ENCODE peak calls at places on chromosomes 16 and 17, in ten cellular contexts. One of them, this sample, is unnamed. For H3K9me3, the result is how much of the 10 kb centered on the place peaks cover.

GRCh38 chr17:78890111-78890897 is 12.7 kb downstream of the CEP295NL start:
- DNase-seq in left lung: peak
- DNase-seq in tibial nerve: peak
- DNase-seq in CD4-positive, alpha-beta T cell: peak
- DNase-seq in Panc1: no peak
- DNase-seq in breast epithelium: no peak
- DNase-seq in IMR-90: no peak
- DNase-seq in ovary: no peak
- DNase-seq in H9: no peak
- DNase-seq in right atrium auricular region: peak
- DNase-seq in this sample: peak

GRCh38 chr16:54506691-54507090 is 220.1 kb upstream of the IRX3 start:
- DNase-seq in left lung: no peak
- DNase-seq in tibial nerve: no peak
- DNase-seq in CD4-positive, alpha-beta T cell: no peak
- DNase-seq in Panc1: no peak
- DNase-seq in breast epithelium: no peak
- DNase-seq in IMR-90: no peak
- DNase-seq in ovary: no peak
- DNase-seq in H9: no peak
- DNase-seq in right atrium auricular region: no peak
- DNase-seq in this sample: no peak

GRCh38 chr16:51763072-51763658 is 612.1 kb upstream of the SALL1 start:
- DNase-seq in left lung: no peak
- DNase-seq in tibial nerve: no peak
- DNase-seq in CD4-positive, alpha-beta T cell: no peak
- DNase-seq in Panc1: no peak
- DNase-seq in breast epithelium: no peak
- DNase-seq in IMR-90: no peak
- DNase-seq in ovary: no peak
- DNase-seq in H9: peak
- DNase-seq in right atrium auricular region: no peak
- DNase-seq in this sample: no peak

GRCh38 chr17:7019406-7019805 is 3.4 kb upstream of the BCL6B start:
- DNase-seq in left lung: no peak
- DNase-seq in tibial nerve: no peak
- DNase-seq in CD4-positive, alpha-beta T cell: no peak
- DNase-seq in Panc1: no peak
- DNase-seq in breast epithelium: no peak
- DNase-seq in IMR-90: no peak
- DNase-seq in ovary: peak
- DNase-seq in H9: no peak
- DNase-seq in right atrium auricular region: no peak
- DNase-seq in this sample: no peak

GRCh38 chr17:60134396-60135159 is 15.2 kb upstream of the CA4 start:
- DNase-seq in left lung: no peak
- DNase-seq in tibial nerve: no peak
- DNase-seq in CD4-positive, alpha-beta T cell: no peak
- DNase-seq in Panc1: no peak
- DNase-seq in breast epithelium: peak
- DNase-seq in IMR-90: peak
- DNase-seq in ovary: peak
- DNase-seq in H9: no peak
- DNase-seq in right atrium auricular region: no peak
- DNase-seq in this sample: no peak

GRCh38 chr17:19013226-19013625 is 8.7 kb upstream of the FAM83G start:
- DNase-seq in left lung: peak
- DNase-seq in tibial nerve: no peak
- DNase-seq in CD4-positive, alpha-beta T cell: no peak
- DNase-seq in Panc1: no peak
- DNase-seq in breast epithelium: no peak
- DNase-seq in IMR-90: no peak
- DNase-seq in ovary: no peak
- DNase-seq in H9: no peak
- DNase-seq in right atrium auricular region: no peak
- DNase-seq in this sample: no peak

GRCh38 chr16:10752843-10753523 is 9.3 kb downstream of the NUBP1 start:
- DNase-seq in left lung: no peak
- DNase-seq in tibial nerve: peak
- DNase-seq in CD4-positive, alpha-beta T cell: no peak
- DNase-seq in Panc1: no peak
- DNase-seq in breast epithelium: no peak
- DNase-seq in IMR-90: no peak
- DNase-seq in ovary: no peak
- DNase-seq in H9: no peak
- DNase-seq in right atrium auricular region: peak
- DNase-seq in this sample: no peak

GRCh38 chr17:17928422-17929386 is 43.5 kb downstream of the TOM1L2 start:
- DNase-seq in left lung: no peak
- DNase-seq in tibial nerve: no peak
- DNase-seq in CD4-positive, alpha-beta T cell: no peak
- DNase-seq in Panc1: no peak
- DNase-seq in breast epithelium: no peak
- DNase-seq in IMR-90: no peak
- DNase-seq in ovary: no peak
- DNase-seq in H9: no peak
- DNase-seq in right atrium auricular region: no peak
- DNase-seq in this sample: no peak

GRCh38 chr16:9296273-9296593 is 204.8 kb downstream of the HAPSTR1 start:
- DNase-seq in left lung: no peak
- DNase-seq in tibial nerve: no peak
- DNase-seq in CD4-positive, alpha-beta T cell: no peak
- DNase-seq in Panc1: no peak
- DNase-seq in breast epithelium: no peak
- DNase-seq in IMR-90: no peak
- DNase-seq in ovary: no peak
- DNase-seq in H9: no peak
- DNase-seq in right atrium auricular region: no peak
- DNase-seq in this sample: no peak

GRCh38 chr16:1706386-1707192 is 594 bp downstream of the MAPK8IP3 start:
- DNase-seq in left lung: no peak
- DNase-seq in tibial nerve: no peak
- DNase-seq in CD4-positive, alpha-beta T cell: no peak
- DNase-seq in Panc1: no peak
- DNase-seq in breast epithelium: no peak
- DNase-seq in IMR-90: peak
- DNase-seq in ovary: peak
- DNase-seq in H9: no peak
- DNase-seq in right atrium auricular region: no peak
- DNase-seq in this sample: no peak

GRCh38 chr17:19672009-19672837 is 23.7 kb downstream of the ALDH3A2 start:
- DNase-seq in left lung: no peak
- DNase-seq in tibial nerve: no peak
- DNase-seq in CD4-positive, alpha-beta T cell: no peak
- DNase-seq in Panc1: no peak
- DNase-seq in breast epithelium: no peak
- DNase-seq in IMR-90: peak
- DNase-seq in ovary: no peak
- DNase-seq in H9: no peak
- DNase-seq in right atrium auricular region: peak
- DNase-seq in this sample: no peak

GRCh38 chr17:39598047-39598481 is 9.7 kb downstream of the NEUROD2 start:
- DNase-seq in left lung: no peak
- DNase-seq in tibial nerve: no peak
- DNase-seq in CD4-positive, alpha-beta T cell: no peak
- DNase-seq in Panc1: no peak
- DNase-seq in breast epithelium: no peak
- DNase-seq in IMR-90: no peak
- DNase-seq in ovary: no peak
- DNase-seq in H9: no peak
- DNase-seq in right atrium auricular region: no peak
- DNase-seq in this sample: no peak

GRCh38 chr17:5203908-5204294 is 12.2 kb upstream of the ZNF594 start:
- DNase-seq in left lung: no peak
- DNase-seq in tibial nerve: no peak
- DNase-seq in CD4-positive, alpha-beta T cell: no peak
- DNase-seq in Panc1: peak
- DNase-seq in breast epithelium: no peak
- DNase-seq in IMR-90: peak
- DNase-seq in ovary: no peak
- DNase-seq in H9: no peak
- DNase-seq in right atrium auricular region: no peak
- DNase-seq in this sample: no peak

GRCh38 chr16:49795513-49795912 is 60.4 kb downstream of the ZNF423 start:
- DNase-seq in left lung: no peak
- DNase-seq in tibial nerve: no peak
- DNase-seq in CD4-positive, alpha-beta T cell: no peak
- DNase-seq in Panc1: no peak
- DNase-seq in breast epithelium: no peak
- DNase-seq in IMR-90: no peak
- DNase-seq in ovary: no peak
- DNase-seq in H9: no peak
- DNase-seq in right atrium auricular region: no peak
- DNase-seq in this sample: no peak

GRCh38 chr17:71709271-71709670 is 411.5 kb upstream of the SOX9 start:
- DNase-seq in left lung: no peak
- DNase-seq in tibial nerve: no peak
- DNase-seq in CD4-positive, alpha-beta T cell: no peak
- DNase-seq in Panc1: no peak
- DNase-seq in breast epithelium: no peak
- DNase-seq in IMR-90: peak
- DNase-seq in ovary: no peak
- DNase-seq in H9: no peak
- DNase-seq in right atrium auricular region: no peak
- DNase-seq in this sample: no peak

GRCh38 chr17:63446218-63446980 is at the start of gene CYB561:
- DNase-seq in left lung: peak
- DNase-seq in tibial nerve: peak
- DNase-seq in CD4-positive, alpha-beta T cell: peak
- DNase-seq in Panc1: no peak
- DNase-seq in breast epithelium: peak
- DNase-seq in IMR-90: peak
- DNase-seq in ovary: peak
- DNase-seq in H9: no peak
- DNase-seq in right atrium auricular region: peak
- DNase-seq in this sample: peak
- TF ChIP-seq CTCF in left lung: no peak
- TF ChIP-seq CTCF in tibial nerve: no peak
- TF ChIP-seq CTCF in CD4-positive, alpha-beta T cell: no peak
- TF ChIP-seq CTCF in Panc1: no peak
- TF ChIP-seq CTCF in breast epithelium: no peak
- TF ChIP-seq CTCF in IMR-90: no peak
- TF ChIP-seq CTCF in ovary: no peak
- TF ChIP-seq CTCF in H9: no peak
- TF ChIP-seq CTCF in right atrium auricular region: peak
- TF ChIP-seq CTCF in this sample: peak

GRCh38 chr17:10776372-10776771 is 27.5 kb downstream of the TMEM238L start:
- DNase-seq in left lung: no peak
- DNase-seq in tibial nerve: no peak
- DNase-seq in CD4-positive, alpha-beta T cell: no peak
- DNase-seq in Panc1: no peak
- DNase-seq in breast epithelium: no peak
- DNase-seq in IMR-90: no peak
- DNase-seq in ovary: no peak
- DNase-seq in H9: no peak
- DNase-seq in right atrium auricular region: no peak
- DNase-seq in this sample: no peak

GRCh38 chr17:10777890-10778289 is 26.0 kb downstream of the TMEM238L start:
- DNase-seq in left lung: no peak
- DNase-seq in tibial nerve: no peak
- DNase-seq in CD4-positive, alpha-beta T cell: no peak
- DNase-seq in Panc1: no peak
- DNase-seq in breast epithelium: no peak
- DNase-seq in IMR-90: no peak
- DNase-seq in ovary: no peak
- DNase-seq in H9: no peak
- DNase-seq in right atrium auricular region: no peak
- DNase-seq in this sample: no peak

GRCh38 chr17:10777131-10777805 is 26.6 kb downstream of the TMEM238L start:
- DNase-seq in left lung: no peak
- DNase-seq in tibial nerve: no peak
- DNase-seq in CD4-positive, alpha-beta T cell: no peak
- DNase-seq in Panc1: no peak
- DNase-seq in breast epithelium: no peak
- DNase-seq in IMR-90: no peak
- DNase-seq in ovary: no peak
- DNase-seq in H9: no peak
- DNase-seq in right atrium auricular region: no peak
- DNase-seq in this sample: no peak

GRCh38 chr17:10775058-10775457 is 28.8 kb downstream of the TMEM238L start:
- DNase-seq in left lung: no peak
- DNase-seq in tibial nerve: no peak
- DNase-seq in CD4-positive, alpha-beta T cell: no peak
- DNase-seq in Panc1: no peak
- DNase-seq in breast epithelium: peak
- DNase-seq in IMR-90: no peak
- DNase-seq in ovary: no peak
- DNase-seq in H9: no peak
- DNase-seq in right atrium auricular region: no peak
- DNase-seq in this sample: no peak

GRCh38 chr17:10775740-10776333 is 28.1 kb downstream of the TMEM238L start:
- DNase-seq in left lung: no peak
- DNase-seq in tibial nerve: no peak
- DNase-seq in CD4-positive, alpha-beta T cell: no peak
- DNase-seq in Panc1: no peak
- DNase-seq in breast epithelium: no peak
- DNase-seq in IMR-90: no peak
- DNase-seq in ovary: no peak
- DNase-seq in H9: no peak
- DNase-seq in right atrium auricular region: no peak
- DNase-seq in this sample: no peak
- H3K27ac ChIP-seq in left lung: no peak
- H3K27ac ChIP-seq in tibial nerve: no peak
- H3K27ac ChIP-seq in CD4-positive, alpha-beta T cell: no peak
- H3K27ac ChIP-seq in Panc1: no peak
- H3K27ac ChIP-seq in breast epithelium: no peak
- H3K27ac ChIP-seq in IMR-90: no peak
- H3K27ac ChIP-seq in ovary: no peak
- H3K27ac ChIP-seq in H9: no peak
- H3K27ac ChIP-seq in right atrium auricular region: no peak
- H3K27ac ChIP-seq in this sample: no peak

GRCh38 chr16:34743115-34743514 is 1283.7 kb downstream of the TP53TG3F start:
- DNase-seq in left lung: no peak
- DNase-seq in tibial nerve: no peak
- DNase-seq in CD4-positive, alpha-beta T cell: no peak
- DNase-seq in Panc1: no peak
- DNase-seq in breast epithelium: no peak
- DNase-seq in IMR-90: no peak
- DNase-seq in ovary: no peak
- DNase-seq in H9: no peak
- DNase-seq in right atrium auricular region: no peak
- DNase-seq in this sample: no peak
- H3K9me3 ChIP-seq in left lung: half or more
- H3K9me3 ChIP-seq in tibial nerve: under half
- H3K9me3 ChIP-seq in CD4-positive, alpha-beta T cell: under half
- H3K9me3 ChIP-seq in Panc1: under half
- H3K9me3 ChIP-seq in breast epithelium: half or more
- H3K9me3 ChIP-seq in IMR-90: under half
- H3K9me3 ChIP-seq in ovary: under half
- H3K9me3 ChIP-seq in H9: half or more
- H3K9me3 ChIP-seq in right atrium auricular region: under half
- H3K9me3 ChIP-seq in this sample: under half

GRCh38 chr17:82956726-82957468 is 117.1 kb upstream of the ZNF750 start:
- DNase-seq in left lung: no peak
- DNase-seq in tibial nerve: no peak
- DNase-seq in CD4-positive, alpha-beta T cell: no peak
- DNase-seq in Panc1: no peak
- DNase-seq in breast epithelium: peak
- DNase-seq in IMR-90: no peak
- DNase-seq in ovary: peak
- DNase-seq in H9: peak
- DNase-seq in right atrium auricular region: no peak
- DNase-seq in this sample: no peak
- TF ChIP-seq CTCF in left lung: no peak
- TF ChIP-seq CTCF in tibial nerve: no peak
- TF ChIP-seq CTCF in CD4-positive, alpha-beta T cell: no peak
- TF ChIP-seq CTCF in Panc1: no peak
- TF ChIP-seq CTCF in breast epithelium: no peak
- TF ChIP-seq CTCF in IMR-90: no peak
- TF ChIP-seq CTCF in ovary: no peak
- TF ChIP-seq CTCF in H9: no peak
- TF ChIP-seq CTCF in right atrium auricular region: no peak
- TF ChIP-seq CTCF in this sample: no peak

This sample was measured in CD8-positive, alpha-beta T cell.